ENCODE peak calls at places on chromosomes 1 and 21, in eight cellular contexts. I, Z, J, T, L, S, W and A are unnamed samples.

GRCh38 chr1:213715182-213715581 is 272.6 kb upstream of the PROX1 start:
- DNase-seq in I (no peak), Z (no peak), J (no peak), T (no peak), L (no peak), S (no peak), W (no peak), A (no peak)

GRCh38 chr21:43913928-43914327 is 48.9 kb downstream of the AGPAT3 start:
- DNase-seq in I (peak; percentile 64), Z (no peak), J (no peak), T (no peak), L (no peak), S (peak; percentile 11), W (no peak), A (no peak)

GRCh38 chr21:36316872-36317484 is 3.0 kb upstream of the MORC3 start:
- DNase-seq in I (no peak), Z (no peak), J (no peak), T (no peak), L (no peak), S (no peak), W (no peak), A (no peak)

GRCh38 chr1:230107941-230108340 is 40.9 kb downstream of the GALNT2 start:
- DNase-seq in I (no peak), Z (no peak), J (no peak), T (no peak), L (no peak), S (no peak), W (no peak), A (no peak)

GRCh38 chr1:116472431-116472961 is 98.3 kb downstream of the CD58 start:
- DNase-seq in I (peak; percentile 24), Z (no peak), J (no peak), T (no peak), L (no peak), S (no peak), W (no peak), A (no peak)

GRCh38 chr21:31173881-31174555 is 135.7 kb upstream of the KRTAP19-8 start:
- DNase-seq in I (no peak), Z (no peak), J (no peak), T (no peak), L (no peak), S (no peak), W (no peak), A (no peak)

GRCh38 chr1:27526569-27527222 is 36.7 kb upstream of the WASF2 start:
- DNase-seq in I (peak; percentile 21), Z (no peak), J (no peak), T (no peak), L (no peak), S (no peak), W (no peak), A (no peak)

GRCh38 chr1:173224280-173224886 is 17.3 kb upstream of the TNFSF4 start:
- DNase-seq in I (peak; percentile 28), Z (no peak), J (no peak), T (no peak), L (no peak), S (peak; percentile 13), W (no peak), A (no peak)

GRCh38 chr21:25501996-25502665 is 105.2 kb downstream of the MRPL39 start:
- DNase-seq in I (no peak), Z (no peak), J (no peak), T (no peak), L (no peak), S (no peak), W (no peak), A (no peak)

GRCh38 chr21:42735061-42735460 is 81.6 kb downstream of the PDE9A start:
- DNase-seq in I (no peak), Z (no peak), J (no peak), T (no peak), L (no peak), S (no peak), W (no peak), A (no peak)

GRCh38 chr1:10616696-10617095 is 141.9 kb downstream of the PEX14 start:
- DNase-seq in I (no peak), Z (no peak), J (no peak), T (no peak), L (no peak), S (no peak), W (no peak), A (no peak)

GRCh38 chr21:15809818-15810217 is 80.0 kb downstream of the USP25 start:
- DNase-seq in I (peak; percentile 78), Z (no peak), J (peak; percentile 32), T (no peak), L (no peak), S (peak; percentile 58), W (no peak), A (no peak)

GRCh38 chr1:77538956-77539509 is 143.4 kb downstream of the ZZZ3 start:
- DNase-seq in I (peak; percentile 93), Z (no peak), J (peak; percentile 83), T (no peak), L (no peak), S (peak; percentile 94), W (peak; percentile 9), A (no peak)

GRCh38 chr1:33155877-33156538 is 25.8 kb downstream of the TRIM62 start:
- DNase-seq in I (no peak), Z (no peak), J (no peak), T (no peak), L (no peak), S (no peak), W (no peak), A (no peak)

GRCh38 chr1:8455700-8456305 is 137.9 kb downstream of the SLC45A1 start:
- DNase-seq in I (peak; percentile 31), Z (no peak), J (no peak), T (no peak), L (no peak), S (no peak), W (no peak), A (no peak)

GRCh38 chr1:30902653-30903290 is 5.8 kb downstream of the SDC3 start:
- DNase-seq in I (no peak), Z (no peak), J (no peak), T (peak; percentile 57), L (no peak), S (no peak), W (no peak), A (no peak)

GRCh38 chr1:168483531-168483930 is 60.3 kb downstream of the XCL2 start:
- DNase-seq in I (peak; percentile 77), Z (no peak), J (no peak), T (no peak), L (no peak), S (peak; percentile 91), W (no peak), A (no peak)

GRCh38 chr1:220990417-220991337 is 111.4 kb downstream of the HLX start:
- DNase-seq in I (peak; percentile 83), Z (no peak), J (peak; percentile 21), T (no peak), L (no peak), S (peak; percentile 81), W (no peak), A (no peak)

GRCh38 chr1:116573388-116574100 is 2.7 kb upstream of the CD58 start:
- DNase-seq in I (peak; percentile 56), Z (no peak), J (no peak), T (no peak), L (no peak), S (peak; percentile 59), W (no peak), A (no peak)

GRCh38 chr1:231590453-231591198 is 36.0 kb upstream of the DISC1 start:
- DNase-seq in I (peak; percentile 83), Z (peak; percentile 80), J (peak; percentile 49), T (no peak), L (no peak), S (peak; percentile 83), W (peak; percentile 68), A (no peak)

GRCh38 chr1:20787775-20788488 is 825 bp upstream of the HP1BP3 start:
- DNase-seq in I (peak; percentile 70), Z (peak; percentile 28), J (no peak), T (no peak), L (no peak), S (peak; percentile 82), W (no peak), A (no peak)

GRCh38 chr1:107057197-107058133 is 991 bp downstream of the PRMT6 start:
- DNase-seq in I (peak; percentile 55), Z (peak; percentile 79), J (peak; percentile 11), T (peak; percentile 88), L (peak; percentile 37), S (peak; percentile 50), W (peak; percentile 51), A (peak; percentile 73)
- TF ChIP-seq CTCF in I (no peak), Z (no peak), J (no peak), T (no peak), L (no peak), S (no peak), W (no peak), A (no peak)

GRCh38 chr1:40703316-40703715 is 11.8 kb downstream of the NFYC start:
- DNase-seq in I (peak; percentile 87), Z (no peak), J (no peak), T (no peak), L (no peak), S (peak; percentile 83), W (no peak), A (no peak)
- TF ChIP-seq CTCF in I (no peak), Z (no peak), J (no peak), T (no peak), L (no peak), S (no peak), W (no peak), A (no peak)

DNA sequence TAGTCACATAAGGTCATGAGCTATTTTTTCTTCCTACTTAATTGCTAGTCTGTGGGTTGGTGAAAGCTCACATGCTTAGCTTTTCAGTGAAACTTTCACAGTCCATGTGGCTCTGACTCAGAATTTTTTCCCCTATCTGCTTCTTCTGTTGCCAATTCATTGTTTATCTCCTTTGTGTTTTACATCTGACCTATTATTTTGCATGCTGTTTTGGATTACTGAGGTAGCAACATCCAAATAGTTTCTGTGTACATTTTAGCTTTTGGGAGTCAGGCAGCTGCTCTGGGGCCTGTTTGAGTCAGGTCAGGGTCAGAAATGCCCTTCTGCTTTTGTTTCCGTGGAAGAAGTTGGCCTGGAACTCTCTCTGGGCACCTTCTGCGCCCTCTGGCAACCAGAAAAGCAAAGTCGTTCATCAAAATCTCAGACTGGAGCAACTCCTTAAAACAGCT is 40.0 kb downstream of the ROR1 start:
- DNase-seq in I (peak; percentile 70), Z (no peak), J (no peak), T (no peak), L (no peak), S (peak; percentile 72), W (no peak), A (no peak)
- TF ChIP-seq CTCF in I (no peak), Z (no peak), J (no peak), T (no peak), L (no peak), S (no peak), W (no peak), A (no peak)

DNA sequence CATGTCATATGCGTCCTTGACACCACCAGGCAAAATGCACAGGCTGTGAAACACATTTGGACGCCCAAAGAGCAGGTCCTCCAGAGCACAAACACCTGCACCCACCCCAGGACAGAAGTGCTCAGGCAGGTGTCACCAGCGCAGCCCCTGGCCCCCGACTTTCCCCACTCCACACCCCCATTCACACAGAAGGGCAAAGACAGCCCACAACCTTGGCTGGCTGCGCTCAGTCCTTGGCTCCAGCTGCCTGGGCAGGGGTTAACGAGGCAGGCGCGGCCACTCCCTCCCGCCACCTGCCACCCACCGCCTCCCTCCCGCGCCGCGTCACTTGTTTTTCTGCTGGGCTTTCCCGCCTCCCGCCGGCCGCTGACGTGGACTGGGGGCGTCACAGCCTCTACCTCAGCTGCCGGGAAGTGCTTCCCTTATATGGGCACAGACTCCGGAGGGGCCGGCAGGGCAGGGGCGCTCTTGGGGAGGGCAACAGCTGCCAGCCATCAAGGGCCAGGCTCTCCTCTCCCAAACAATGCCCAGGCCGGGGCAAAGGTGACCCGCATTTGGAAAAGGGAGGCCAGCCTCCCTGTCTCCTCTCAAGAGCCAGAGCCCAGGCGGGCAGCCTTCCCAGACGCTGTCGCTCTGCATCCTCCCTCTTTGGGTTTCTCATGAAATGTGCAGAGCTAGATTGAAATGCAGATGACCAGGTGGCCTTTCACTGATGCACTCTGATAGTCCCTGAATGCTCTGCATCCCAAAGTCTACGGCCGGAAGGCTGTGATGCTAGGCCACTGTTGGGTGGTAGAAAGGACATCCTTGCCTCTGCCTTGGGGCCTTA is 14.8 kb upstream of the BTG2 start:
- DNase-seq in I (peak; percentile 73), Z (peak; percentile 97), J (peak; percentile 47), T (peak; percentile 98), L (peak; percentile 95), S (peak; percentile 56), W (peak; percentile 92), A (peak; percentile 88)
- TF ChIP-seq CTCF in I (no peak), Z (no peak), J (no peak), T (no peak), L (no peak), S (no peak), W (no peak), A (no peak)